ENCODE peak calls at places on chromosomes 3 and 15, in ten cellular contexts. R is endodermal cell, M is ovary, U is right atrium auricular region, V is fibroblast of mammary gland, D is breast epithelium, F is GM12865, P is OCI-LY7, Q is heart right ventricle, L is GM23338. J is an unnamed sample.

GRCh38 chr3:43053291-43053690 is 52.6 kb downstream of the POMGNT2 start:
- DNase-seq in V (no peak), M (no peak), Q (no peak), U (peak; percentile 11), D (no peak), F (no peak), R (peak; percentile 34), P (no peak), L (no peak), J (no peak)

GRCh38 chr3:29711255-29711771 is 430.4 kb downstream of the RBMS3 start:
- DNase-seq in P (no peak), V (peak; percentile 31), D (no peak), F (no peak), U (no peak), L (no peak), Q (peak; percentile 27), M (no peak), R (no peak), J (peak; percentile 17)

GRCh38 chr15:64642875-64643274 is 132.5 kb downstream of the RBPMS2 start:
- DNase-seq in R (no peak), Q (no peak), V (no peak), P (no peak), F (no peak), M (no peak), D (no peak), L (no peak), U (no peak), J (no peak)

GRCh38 chr3:119349353-119349752 is 55.2 kb downstream of the ARHGAP31 start:
- DNase-seq in U (no peak), Q (no peak), D (no peak), F (no peak), V (no peak), M (no peak), L (peak; percentile 97), P (no peak), R (peak; percentile 89), J (no peak)

GRCh38 chr15:99176757-99177156 is 71.9 kb downstream of the SYNM start:
- DNase-seq in L (no peak), R (no peak), M (no peak), D (no peak), V (peak; percentile 17), U (no peak), P (no peak), F (no peak), Q (no peak), J (peak; percentile 30)

GRCh38 chr3:23648965-23649328 is 156.8 kb upstream of the UBE2E1 start:
- DNase-seq in U (no peak), Q (no peak), V (no peak), P (no peak), D (no peak), M (no peak), R (no peak), F (peak; percentile 48), L (no peak), J (peak; percentile 69)

GRCh38 chr3:180278583-180279188 is 241.9 kb upstream of the PEX5L start:
- DNase-seq in R (no peak), P (peak; percentile 47), V (no peak), D (no peak), M (no peak), Q (no peak), L (no peak), F (peak; percentile 63), U (no peak), J (no peak)

GRCh38 chr3:183698318-183698731 is 728 bp downstream of the YEATS2 start:
- DNase-seq in D (no peak), U (no peak), P (peak; percentile 45), F (peak; percentile 31), Q (peak; percentile 11), M (peak; percentile 53), R (no peak), L (peak; percentile 62), V (peak; percentile 39), J (no peak)

GRCh38 chr3:194481525-194482195 is 5.1 kb downstream of the ATP13A3 start:
- DNase-seq in P (no peak), R (no peak), Q (no peak), U (no peak), L (no peak), V (no peak), F (no peak), M (no peak), D (no peak), J (no peak)

GRCh38 chr3:9168230-9168629 is 81.2 kb downstream of the SRGAP3 start:
- DNase-seq in R (peak; percentile 63), V (no peak), Q (no peak), U (no peak), D (no peak), M (no peak), F (peak; percentile 94), P (peak; percentile 78), L (peak; percentile 52), J (no peak)

GRCh38 chr3:72977463-72977862 is 19.1 kb upstream of the PPP4R2 start:
- DNase-seq in F (peak; percentile 63), D (no peak), Q (no peak), R (no peak), P (no peak), M (no peak), U (no peak), L (no peak), V (no peak), J (no peak)

GRCh38 chr3:101675709-101676218 is 1.2 kb downstream of the ZBTB11 start:
- DNase-seq in Q (peak; percentile 45), U (no peak), R (no peak), F (no peak), V (no peak), P (peak; percentile 19), M (peak; percentile 77), L (no peak), D (no peak), J (no peak)

GRCh38 chr3:45978348-45978747 is 17.3 kb downstream of the FYCO1 start:
- DNase-seq in F (no peak), M (no peak), L (no peak), R (no peak), Q (no peak), P (no peak), D (peak; percentile 81), V (no peak), U (no peak), J (no peak)

GRCh38 chr3:157786216-157786615 is 283.0 kb upstream of the VEPH1 start:
- DNase-seq in M (no peak), P (no peak), Q (no peak), D (no peak), L (no peak), U (no peak), R (no peak), V (peak; percentile 96), F (no peak), J (peak; percentile 93)

GRCh38 chr3:53045784-53046170 is at the start of gene SFMBT1:
- DNase-seq in L (peak; percentile 54), F (peak; percentile 89), R (peak; percentile 81), U (no peak), Q (peak; percentile 52), M (peak; percentile 73), D (no peak), P (peak; percentile 82), V (peak; percentile 49), J (peak; percentile 84)

GRCh38 chr3:53043738-53044137 is 2.1 kb downstream of the SFMBT1 start:
- DNase-seq in F (no peak), M (no peak), Q (no peak), V (no peak), P (no peak), D (no peak), R (no peak), L (no peak), U (no peak), J (no peak)

GRCh38 chr3:53044371-53045106 is 1.3 kb downstream of the SFMBT1 start:
- DNase-seq in U (no peak), D (no peak), L (peak; percentile 63), M (no peak), R (peak; percentile 76), F (peak; percentile 52), Q (peak; percentile 29), V (peak; percentile 45), P (peak; percentile 51), J (no peak)

GRCh38 chr3:53046171-53047170 is 598 bp upstream of the SFMBT1 start:
- DNase-seq in F (peak; percentile 84), V (peak; percentile 21), R (peak; percentile 92), D (peak; percentile 61), P (peak; percentile 82), M (peak; percentile 51), U (peak; percentile 65), Q (peak; percentile 32), L (peak; percentile 91), J (peak; percentile 65)

DNA sequence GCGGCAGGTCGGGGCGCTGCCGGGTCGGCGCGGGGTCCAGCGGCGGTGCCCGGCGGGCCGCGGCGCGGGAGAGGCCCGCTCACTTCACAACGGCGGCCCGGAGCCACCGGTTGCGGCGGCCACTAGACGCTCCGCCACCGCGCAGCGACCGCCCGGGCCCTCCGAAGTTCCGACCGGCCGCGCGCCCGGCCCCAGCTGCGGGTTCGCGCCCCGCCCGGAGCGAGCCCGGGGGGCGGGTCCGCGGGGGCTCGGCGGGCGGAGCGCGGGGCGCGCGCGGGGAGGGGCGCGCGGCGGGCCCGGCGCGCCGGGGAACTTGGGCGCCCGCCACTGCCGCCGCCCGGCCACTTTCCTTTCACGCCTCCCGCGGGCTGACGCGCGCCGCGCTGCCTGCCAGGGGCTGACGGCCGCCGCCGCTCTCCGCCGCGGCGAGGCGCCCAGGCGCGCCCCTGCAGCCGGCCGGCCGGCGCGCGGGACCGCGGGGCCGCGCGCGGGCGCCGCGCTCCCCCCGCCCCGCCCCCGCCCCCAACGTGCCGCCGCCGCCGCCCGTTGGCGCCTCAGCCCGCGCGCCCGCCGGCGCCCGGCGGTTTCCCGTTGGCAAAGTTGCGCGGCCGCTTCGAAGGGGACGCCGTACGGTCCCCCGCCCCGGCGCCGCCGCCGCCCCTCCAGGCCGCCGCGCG is 628 bp downstream of the SFMBT1 start:
- DNase-seq in M (peak; percentile 71), Q (peak; percentile 47), R (no peak), U (no peak), P (peak; percentile 76), D (no peak), V (peak; percentile 38), L (peak; percentile 49), F (peak; percentile 83), J (peak; percentile 71)
- H3K4me3 ChIP-seq in M (peak overlapping the region; percentile 78), Q (peak overlapping the region; percentile 98), R (peak overlapping the region; percentile 83), U (peak overlapping the region; percentile 96), P (peak overlapping the region; percentile 85), D (peak overlapping the region; percentile 86), V (peak overlapping the region; percentile 59), L (peak overlapping the region; percentile 85), F (peak overlapping the region; percentile 69), J (peak overlapping the region; percentile 80)

GRCh38 chr15:45573961-45574629 is 13.1 kb upstream of the BLOC1S6 start:
- DNase-seq in F (peak; percentile 53), R (peak; percentile 98), V (peak; percentile 25), P (peak; percentile 55), L (peak; percentile 70), U (no peak), D (no peak), M (no peak), Q (no peak), J (no peak)
- TF ChIP-seq CTCF in F (peak; percentile 43), R (peak; percentile 88), V (peak; percentile 43), P (peak; percentile 38), L (peak; percentile 61), U (no peak), D (no peak), M (no peak), Q (peak; percentile 26), J (peak; percentile 40)

GRCh38 chr15:39770748-39771689 is 11.6 kb downstream of the FSIP1 start:
- DNase-seq in D (no peak), V (peak; percentile 89), L (no peak), F (no peak), P (no peak), M (no peak), U (no peak), Q (no peak), R (no peak), J (peak; percentile 89)
- H3K4me3 ChIP-seq in D (no peak overlapping the region), V (peak overlapping the region; percentile 3), L (no peak overlapping the region), F (no peak overlapping the region), P (no peak overlapping the region), M (no peak overlapping the region), U (no peak overlapping the region), Q (no peak overlapping the region), R (no peak overlapping the region), J (peak overlapping the region; percentile 13)

GRCh38 chr3:107574650-107575049 is 51.9 kb downstream of the BBX start:
- DNase-seq in L (peak; percentile 57), D (no peak), M (no peak), U (no peak), Q (peak; percentile 32), F (peak; percentile 54), R (no peak), V (peak; percentile 65), P (peak; percentile 36), J (peak; percentile 62)
- TF ChIP-seq CTCF in L (peak; percentile 77), D (no peak), M (no peak), U (peak; percentile 71), Q (peak; percentile 56), F (peak; percentile 41), R (peak; percentile 83), V (peak; percentile 65), P (peak; percentile 80), J (peak; percentile 45)